ENCODE peak calls at places on chromosome 3, in ten cellular contexts. One of them, this sample, is unnamed.
A peak's percentile ranks its signal among the peaks of the same experiment; 100 is the strongest.

GRCh38 chr3:149310796-149311534 is 22.5 kb downstream of the TM4SF18 start:
- DNase-seq in H9: no peak
- DNase-seq in iris pigment epithelial cell: no peak
- DNase-seq in DMS79: no peak
- DNase-seq in PC-3: peak; percentile 36
- DNase-seq in AG04450: no peak
- DNase-seq in sciatic nerve: no peak
- DNase-seq in mucosa of gallbladder: no peak
- DNase-seq in stimulated activated CD4-positive, alpha-beta T cell treated with anti-CD3 and anti-CD28 coated beads, TNF-alpha, amount 100 ng/mL, for 4 hours: no peak
- DNase-seq in stimulated activated naive CD4-positive, alpha-beta T cell: no peak
- DNase-seq in this sample: no peak

GRCh38 chr3:167723872-167724271 is 10.8 kb downstream of the PDCD10 start:
- DNase-seq in H9: no peak
- DNase-seq in iris pigment epithelial cell: no peak
- DNase-seq in DMS79: no peak
- DNase-seq in PC-3: no peak
- DNase-seq in AG04450: no peak
- DNase-seq in sciatic nerve: no peak
- DNase-seq in mucosa of gallbladder: no peak
- DNase-seq in stimulated activated CD4-positive, alpha-beta T cell treated with anti-CD3 and anti-CD28 coated beads, TNF-alpha, amount 100 ng/mL, for 4 hours: no peak
- DNase-seq in stimulated activated naive CD4-positive, alpha-beta T cell: no peak
- DNase-seq in this sample: no peak

GRCh38 chr3:144923051-144923450 is 951.4 kb downstream of the DIPK2A start:
- DNase-seq in H9: no peak
- DNase-seq in iris pigment epithelial cell: peak; percentile 10
- DNase-seq in DMS79: no peak
- DNase-seq in PC-3: no peak
- DNase-seq in AG04450: no peak
- DNase-seq in sciatic nerve: no peak
- DNase-seq in mucosa of gallbladder: no peak
- DNase-seq in stimulated activated CD4-positive, alpha-beta T cell treated with anti-CD3 and anti-CD28 coated beads, TNF-alpha, amount 100 ng/mL, for 4 hours: no peak
- DNase-seq in stimulated activated naive CD4-positive, alpha-beta T cell: no peak
- DNase-seq in this sample: no peak

GRCh38 chr3:170196833-170197232 is 15.3 kb upstream of the PHC3 start:
- DNase-seq in H9: no peak
- DNase-seq in iris pigment epithelial cell: peak; percentile 22
- DNase-seq in DMS79: no peak
- DNase-seq in PC-3: peak; percentile 67
- DNase-seq in AG04450: no peak
- DNase-seq in sciatic nerve: no peak
- DNase-seq in mucosa of gallbladder: no peak
- DNase-seq in stimulated activated CD4-positive, alpha-beta T cell treated with anti-CD3 and anti-CD28 coated beads, TNF-alpha, amount 100 ng/mL, for 4 hours: no peak
- DNase-seq in stimulated activated naive CD4-positive, alpha-beta T cell: no peak
- DNase-seq in this sample: no peak

GRCh38 chr3:111907151-111907550 is 48.1 kb downstream of the PHLDB2 start:
- DNase-seq in H9: no peak
- DNase-seq in iris pigment epithelial cell: no peak
- DNase-seq in DMS79: no peak
- DNase-seq in PC-3: no peak
- DNase-seq in AG04450: no peak
- DNase-seq in sciatic nerve: no peak
- DNase-seq in mucosa of gallbladder: no peak
- DNase-seq in stimulated activated CD4-positive, alpha-beta T cell treated with anti-CD3 and anti-CD28 coated beads, TNF-alpha, amount 100 ng/mL, for 4 hours: no peak
- DNase-seq in stimulated activated naive CD4-positive, alpha-beta T cell: no peak
- DNase-seq in this sample: no peak

GRCh38 chr3:179512398-179512797 is 50.3 kb upstream of the ACTL6A start:
- DNase-seq in H9: no peak
- DNase-seq in iris pigment epithelial cell: no peak
- DNase-seq in DMS79: no peak
- DNase-seq in PC-3: no peak
- DNase-seq in AG04450: no peak
- DNase-seq in sciatic nerve: no peak
- DNase-seq in mucosa of gallbladder: no peak
- DNase-seq in stimulated activated CD4-positive, alpha-beta T cell treated with anti-CD3 and anti-CD28 coated beads, TNF-alpha, amount 100 ng/mL, for 4 hours: no peak
- DNase-seq in stimulated activated naive CD4-positive, alpha-beta T cell: no peak
- DNase-seq in this sample: no peak

GRCh38 chr3:45814322-45814721 is 18.0 kb upstream of the SLC6A20 start:
- DNase-seq in H9: no peak
- DNase-seq in iris pigment epithelial cell: no peak
- DNase-seq in DMS79: no peak
- DNase-seq in PC-3: no peak
- DNase-seq in AG04450: no peak
- DNase-seq in sciatic nerve: no peak
- DNase-seq in mucosa of gallbladder: no peak
- DNase-seq in stimulated activated CD4-positive, alpha-beta T cell treated with anti-CD3 and anti-CD28 coated beads, TNF-alpha, amount 100 ng/mL, for 4 hours: no peak
- DNase-seq in stimulated activated naive CD4-positive, alpha-beta T cell: no peak
- DNase-seq in this sample: no peak

GRCh38 chr3:56131976-56132590 is 336.2 kb downstream of the ERC2 start:
- DNase-seq in H9: no peak
- DNase-seq in iris pigment epithelial cell: peak; percentile 98
- DNase-seq in DMS79: no peak
- DNase-seq in PC-3: peak; percentile 96
- DNase-seq in AG04450: peak; percentile 74
- DNase-seq in sciatic nerve: no peak
- DNase-seq in mucosa of gallbladder: peak; percentile 15
- DNase-seq in stimulated activated CD4-positive, alpha-beta T cell treated with anti-CD3 and anti-CD28 coated beads, TNF-alpha, amount 100 ng/mL, for 4 hours: no peak
- DNase-seq in stimulated activated naive CD4-positive, alpha-beta T cell: no peak
- DNase-seq in this sample: no peak

GRCh38 chr3:127443581-127444375 is 146.8 kb downstream of the TPRA1 start:
- DNase-seq in H9: peak; percentile 24
- DNase-seq in iris pigment epithelial cell: no peak
- DNase-seq in DMS79: no peak
- DNase-seq in PC-3: no peak
- DNase-seq in AG04450: no peak
- DNase-seq in sciatic nerve: peak; percentile 34
- DNase-seq in mucosa of gallbladder: no peak
- DNase-seq in stimulated activated CD4-positive, alpha-beta T cell treated with anti-CD3 and anti-CD28 coated beads, TNF-alpha, amount 100 ng/mL, for 4 hours: no peak
- DNase-seq in stimulated activated naive CD4-positive, alpha-beta T cell: no peak
- DNase-seq in this sample: no peak

GRCh38 chr3:152650177-152650576 is 184.8 kb upstream of the P2RY1 start:
- DNase-seq in H9: no peak
- DNase-seq in iris pigment epithelial cell: no peak
- DNase-seq in DMS79: no peak
- DNase-seq in PC-3: no peak
- DNase-seq in AG04450: no peak
- DNase-seq in sciatic nerve: no peak
- DNase-seq in mucosa of gallbladder: peak; percentile 32
- DNase-seq in stimulated activated CD4-positive, alpha-beta T cell treated with anti-CD3 and anti-CD28 coated beads, TNF-alpha, amount 100 ng/mL, for 4 hours: no peak
- DNase-seq in stimulated activated naive CD4-positive, alpha-beta T cell: no peak
- DNase-seq in this sample: no peak

GRCh38 chr3:54897028-54897711 is 30.7 kb downstream of the LRTM1 start:
- DNase-seq in H9: no peak
- DNase-seq in iris pigment epithelial cell: peak; percentile 80
- DNase-seq in DMS79: no peak
- DNase-seq in PC-3: peak; percentile 41
- DNase-seq in AG04450: peak; percentile 34
- DNase-seq in sciatic nerve: no peak
- DNase-seq in mucosa of gallbladder: no peak
- DNase-seq in stimulated activated CD4-positive, alpha-beta T cell treated with anti-CD3 and anti-CD28 coated beads, TNF-alpha, amount 100 ng/mL, for 4 hours: no peak
- DNase-seq in stimulated activated naive CD4-positive, alpha-beta T cell: no peak
- DNase-seq in this sample: no peak

This sample was measured in naive thymus-derived CD8-positive, alpha-beta T cell.